ENCODE peak calls at places on chromosome 1, in four cellular contexts. F, R, H and E are unnamed samples.
A peak's percentile ranks its signal among the peaks of the same experiment; 100 is the strongest.

GRCh38 chr1:209899948-209900347 is 38.1 kb upstream of the SYT14 start:
- DNase-seq in R (no peak), F (no peak), H (no peak), E (no peak)

GRCh38 chr1:236058141-236058626 is 6.7 kb downstream of the NID1 start:
- DNase-seq in R (no peak), F (no peak), H (no peak), E (no peak)

GRCh38 chr1:221458430-221459156 is 283.3 kb downstream of the DUSP10 start:
- DNase-seq in F (no peak), H (no peak), R (no peak), E (no peak)

GRCh38 chr1:157739229-157739901 is 37.6 kb downstream of the FCRL2 start:
- DNase-seq in H (no peak), F (no peak), R (no peak), E (no peak)

GRCh38 chr1:22821027-22821426 is 110.4 kb downstream of the EPHB2 start:
- DNase-seq in H (no peak), R (no peak), F (no peak), E (no peak)

GRCh38 chr1:33296082-33296458 is 24.8 kb downstream of the A3GALT2 start:
- DNase-seq in H (peak; percentile 19), F (no peak), R (no peak), E (no peak)

GRCh38 chr1:3775498-3776230 is 3.1 kb downstream of the SMIM1 start:
- DNase-seq in F (peak; percentile 49), H (peak; percentile 59), R (no peak), E (no peak)

GRCh38 chr1:38424677-38425076 is 378.1 kb upstream of the POU3F1 start:
- DNase-seq in R (no peak), H (no peak), F (no peak), E (no peak)

GRCh38 chr1:93080424-93080823 is 1.3 kb downstream of the MTF2 start:
- DNase-seq in H (no peak), F (no peak), R (no peak), E (no peak)

GRCh38 chr1:16117369-16117768 is 38.5 kb downstream of the EPHA2 start:
- DNase-seq in F (no peak), H (no peak), R (no peak), E (no peak)

GRCh38 chr1:156033011-156033410 is 12.3 kb upstream of the SSR2 start:
- DNase-seq in H (no peak), F (no peak), R (no peak), E (no peak)

GRCh38 chr1:243493156-243494129 is 237.6 kb downstream of the SDCCAG8 start:
- DNase-seq in F (no peak), R (no peak), H (no peak), E (no peak)

GRCh38 chr1:2605754-2606003 is 19.1 kb downstream of the PRXL2B start:
- DNase-seq in F (no peak), R (peak; percentile 9), H (no peak), E (no peak)

GRCh38 chr1:234619071-234619480 is 9.1 kb upstream of the IRF2BP2 start:
- DNase-seq in H (no peak), R (no peak), F (no peak), E (no peak)

GRCh38 chr1:108141604-108142003 is 58.5 kb downstream of the SLC25A24 start:
- DNase-seq in H (no peak), R (no peak), F (no peak), E (no peak)

GRCh38 chr1:203206116-203206687 is 19.7 kb upstream of the CHI3L1 start:
- DNase-seq in F (no peak), R (no peak), H (no peak), E (no peak)

GRCh38 chr1:27038020-27038419 is 25.4 kb upstream of the TENT5B start:
- DNase-seq in H (no peak), F (no peak), R (no peak), E (no peak)

GRCh38 chr1:158371188-158371953 is 17.7 kb downstream of the CD1E start:
- DNase-seq in H (no peak), R (no peak), F (no peak), E (no peak)

GRCh38 chr1:3105167-3105863 is 36.3 kb downstream of the PRDM16 start:
- DNase-seq in R (no peak), F (no peak), H (no peak), E (peak; percentile 25)

GRCh38 chr1:196779093-196779492 is 4.5 kb downstream of the CFHR3 start:
- DNase-seq in H (no peak), F (no peak), R (no peak), E (no peak)

GRCh38 chr1:207453710-207454045 is 450 bp upstream of the CR2 start:
- DNase-seq in R (no peak), F (no peak), H (no peak), E (no peak)

GRCh38 chr1:38207275-38207674 is 160.7 kb upstream of the POU3F1 start:
- DNase-seq in F (no peak), H (no peak), R (no peak), E (no peak)

GRCh38 chr1:39150779-39151178 is 53.7 kb upstream of the MACF1 start:
- DNase-seq in H (no peak), R (no peak), F (no peak), E (no peak)

GRCh38 chr1:225943582-225943981 is 2.6 kb upstream of the LEFTY2 start:
- DNase-seq in H (no peak), F (no peak), R (no peak), E (no peak)

GRCh38 chr1:230047114-230047865 is 19.7 kb upstream of the GALNT2 start:
- DNase-seq in H (no peak), F (no peak), R (no peak), E (no peak)

DNA sequence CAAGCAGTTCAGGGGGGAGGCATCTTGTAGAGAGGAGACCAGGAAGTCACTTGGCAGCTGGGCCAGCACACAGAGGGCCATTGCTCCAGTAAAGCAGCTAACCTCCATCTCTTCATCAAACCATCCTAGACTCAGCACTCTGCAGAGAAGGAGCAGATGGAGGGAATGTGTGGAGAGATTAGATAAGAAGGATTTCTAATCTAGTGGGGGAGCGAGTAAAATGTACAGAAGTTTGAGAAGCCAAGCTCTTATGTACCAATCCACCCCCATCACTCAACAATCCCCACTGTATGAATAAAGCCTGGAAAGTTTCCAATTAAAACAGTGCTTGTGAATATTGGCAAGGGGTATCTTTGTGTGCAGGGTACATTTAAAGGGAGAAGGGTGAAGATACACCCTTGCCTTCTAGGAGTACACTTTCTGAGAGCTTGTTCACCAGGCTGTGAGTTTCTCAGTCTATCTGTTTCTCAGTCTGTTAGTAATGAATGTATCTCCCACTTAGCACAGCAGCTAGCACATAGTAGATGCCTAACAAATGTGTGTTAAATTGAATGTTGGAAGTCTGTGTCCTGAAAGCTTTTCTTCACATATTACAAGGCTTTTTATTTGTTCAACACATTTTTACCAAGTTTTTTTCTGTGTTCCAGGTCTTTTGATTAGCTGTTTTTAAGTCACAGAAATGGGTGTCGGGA is 142.7 kb upstream of the UBE2U start:
- DNase-seq in H (no peak), F (no peak), R (no peak), E (no peak)
- H3K27ac ChIP-seq in H (no peak overlapping the region), F (no peak overlapping the region), R (no peak overlapping the region), E (no peak overlapping the region)

GRCh38 chr1:216705686-216706085 is 17.5 kb downstream of the ESRRG start:
- DNase-seq in H (no peak), R (no peak), F (no peak), E (peak; percentile 7)

GRCh38 chr1:216711712-216712111 is 11.5 kb downstream of the ESRRG start:
- DNase-seq in H (no peak), F (no peak), R (no peak), E (no peak)

GRCh38 chr1:216710042-216710441 is 13.2 kb downstream of the ESRRG start:
- DNase-seq in R (no peak), F (no peak), H (no peak), E (no peak)

DNA sequence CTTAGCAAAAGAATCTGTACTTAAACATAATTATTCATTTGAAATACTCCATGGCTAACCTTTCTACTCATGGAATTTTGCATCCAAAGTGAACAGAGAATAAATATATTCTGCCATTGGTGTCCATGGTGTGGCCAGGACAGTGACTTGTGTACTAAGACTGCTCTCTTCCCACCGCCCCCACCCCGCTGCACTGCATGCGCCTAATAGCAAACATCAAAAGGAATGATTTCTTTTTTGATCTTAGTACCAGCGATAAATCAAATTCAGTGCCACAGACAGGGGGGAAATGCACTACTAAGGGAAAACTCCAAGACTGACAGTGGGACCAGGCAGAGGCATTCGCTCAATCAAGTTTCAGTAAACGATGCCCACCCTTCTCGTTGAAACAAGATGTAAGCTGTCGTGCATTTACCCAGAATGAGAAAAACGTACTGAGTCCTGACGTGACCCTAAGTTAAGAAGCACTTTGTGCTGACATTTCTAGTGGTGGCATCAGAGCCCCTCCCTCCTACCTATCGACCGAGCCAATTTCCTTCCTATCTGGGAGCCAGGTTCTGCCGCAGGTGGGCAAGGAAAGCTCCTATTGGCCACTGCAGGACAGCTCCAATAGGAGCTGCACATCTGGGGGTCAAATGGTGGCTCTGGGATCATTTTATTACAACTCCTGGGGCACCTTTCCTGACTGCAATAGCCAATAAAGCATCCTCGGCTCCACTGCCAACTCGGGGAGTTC is 12.5 kb downstream of the ESRRG start:
- DNase-seq in R (no peak), F (no peak), H (no peak), E (no peak)
- H3K27ac ChIP-seq in R (no peak overlapping the region), F (no peak overlapping the region), H (no peak overlapping the region), E (no peak overlapping the region)

GRCh38 chr1:9286556-9286955 is 6.1 kb upstream of the SPSB1 start:
- DNase-seq in F (no peak), H (no peak), R (no peak), E (no peak)

GRCh38 chr1:9292361-9293240 is at the start of gene SPSB1:
- DNase-seq in R (peak; percentile 60), F (peak; percentile 81), H (peak; percentile 80), E (peak; percentile 70)

GRCh38 chr1:9291914-9292360 is 757 bp upstream of the SPSB1 start:
- DNase-seq in R (peak; percentile 56), F (peak; percentile 64), H (no peak), E (no peak)

GRCh38 chr1:9289724-9290493 is 2.8 kb upstream of the SPSB1 start:
- DNase-seq in F (peak; percentile 71), H (no peak), R (peak; percentile 56), E (peak; percentile 22)

GRCh38 chr1:9289090-9289534 is 3.6 kb upstream of the SPSB1 start:
- DNase-seq in H (peak; percentile 77), F (peak; percentile 63), R (peak; percentile 67), E (peak; percentile 42)
- H3K27ac ChIP-seq in H (no peak overlapping the region), F (no peak overlapping the region), R (no peak overlapping the region), E (no peak overlapping the region)

DNA sequence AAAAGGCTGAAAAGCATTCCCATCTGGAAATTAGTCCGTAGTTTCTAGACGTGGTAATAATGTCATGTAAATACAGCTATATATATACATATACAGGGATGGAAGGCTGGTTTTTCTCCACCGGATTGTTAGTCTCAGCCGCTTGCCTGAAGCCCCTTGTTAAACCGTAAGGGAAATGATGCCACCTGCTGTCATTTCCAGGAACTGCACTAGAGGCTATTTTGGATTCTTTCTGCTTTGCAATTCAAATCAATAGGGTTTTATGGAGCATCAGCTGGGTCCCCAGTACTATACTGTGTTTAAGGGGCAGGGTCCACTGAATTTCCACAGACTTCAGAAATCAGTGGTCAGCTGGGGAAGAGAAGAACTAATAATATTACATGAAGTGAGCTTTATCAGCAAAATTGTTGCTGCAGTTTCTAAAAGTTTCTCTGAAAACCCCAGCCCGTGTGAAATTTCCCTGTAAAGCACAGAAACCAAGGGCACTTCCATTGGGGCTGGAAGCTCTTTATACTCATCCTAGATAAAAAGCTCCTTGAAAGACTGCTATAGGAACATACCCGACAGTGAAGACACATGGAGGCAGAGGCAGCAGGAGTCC is 33.8 kb upstream of the MPZL1 start:
- DNase-seq in R (peak; percentile 72), H (no peak), F (peak; percentile 65), E (no peak)
- H3K27ac ChIP-seq in R (no peak overlapping the region), H (no peak overlapping the region), F (no peak overlapping the region), E (no peak overlapping the region)